ENCODE peak calls at places on chromosome 20, in five cellular contexts. One of them, this sample, is unnamed.

GRCh38 chr20:36085686-36086267 is 68.8 kb upstream of the EPB41L1 start:
- DNase-seq in stimulated activated CD4-positive, alpha-beta T cell treated with anti-CD3 and anti-CD28 coated beads, TNF-alpha, amount 100 ng/mL, for 4 hours: no peak
- DNase-seq in WTC11: no peak
- DNase-seq in GM12892: no peak
- DNase-seq in HFF-Myc: peak; percentile 30
- DNase-seq in this sample: no peak

GRCh38 chr20:8721098-8721497 is 347.8 kb upstream of the PLCB4 start:
- DNase-seq in stimulated activated CD4-positive, alpha-beta T cell treated with anti-CD3 and anti-CD28 coated beads, TNF-alpha, amount 100 ng/mL, for 4 hours: no peak
- DNase-seq in WTC11: peak; percentile 40
- DNase-seq in GM12892: no peak
- DNase-seq in HFF-Myc: peak; percentile 45
- DNase-seq in this sample: peak; percentile 27

GRCh38 chr20:63416109-63416430 is 54.9 kb upstream of the CHRNA4 start:
- DNase-seq in stimulated activated CD4-positive, alpha-beta T cell treated with anti-CD3 and anti-CD28 coated beads, TNF-alpha, amount 100 ng/mL, for 4 hours: no peak
- DNase-seq in WTC11: no peak
- DNase-seq in GM12892: no peak
- DNase-seq in HFF-Myc: no peak
- DNase-seq in this sample: no peak

GRCh38 chr20:2300420-2300819 is 4.6 kb downstream of the TGM3 start:
- DNase-seq in stimulated activated CD4-positive, alpha-beta T cell treated with anti-CD3 and anti-CD28 coated beads, TNF-alpha, amount 100 ng/mL, for 4 hours: no peak
- DNase-seq in WTC11: no peak
- DNase-seq in GM12892: no peak
- DNase-seq in HFF-Myc: no peak
- DNase-seq in this sample: no peak

GRCh38 chr20:20677186-20677585 is 35.3 kb downstream of the RALGAPA2 start:
- DNase-seq in stimulated activated CD4-positive, alpha-beta T cell treated with anti-CD3 and anti-CD28 coated beads, TNF-alpha, amount 100 ng/mL, for 4 hours: no peak
- DNase-seq in WTC11: no peak
- DNase-seq in GM12892: no peak
- DNase-seq in HFF-Myc: peak; percentile 10
- DNase-seq in this sample: no peak

GRCh38 chr20:63697357-63697867 is 960 bp downstream of the TNFRSF6B start:
- DNase-seq in stimulated activated CD4-positive, alpha-beta T cell treated with anti-CD3 and anti-CD28 coated beads, TNF-alpha, amount 100 ng/mL, for 4 hours: no peak
- DNase-seq in WTC11: no peak
- DNase-seq in GM12892: peak; percentile 26
- DNase-seq in HFF-Myc: no peak
- DNase-seq in this sample: no peak

GRCh38 chr20:44858959-44859358 is 26.5 kb upstream of the YWHAB start:
- DNase-seq in stimulated activated CD4-positive, alpha-beta T cell treated with anti-CD3 and anti-CD28 coated beads, TNF-alpha, amount 100 ng/mL, for 4 hours: no peak
- DNase-seq in WTC11: no peak
- DNase-seq in GM12892: no peak
- DNase-seq in HFF-Myc: no peak
- DNase-seq in this sample: no peak

GRCh38 chr20:61801857-61802442 is 263.7 kb downstream of the TAF4 start:
- DNase-seq in stimulated activated CD4-positive, alpha-beta T cell treated with anti-CD3 and anti-CD28 coated beads, TNF-alpha, amount 100 ng/mL, for 4 hours: no peak
- DNase-seq in WTC11: no peak
- DNase-seq in GM12892: no peak
- DNase-seq in HFF-Myc: no peak
- DNase-seq in this sample: no peak

GRCh38 chr20:57471496-57472210 is 53.3 kb downstream of the CTCFL start:
- DNase-seq in stimulated activated CD4-positive, alpha-beta T cell treated with anti-CD3 and anti-CD28 coated beads, TNF-alpha, amount 100 ng/mL, for 4 hours: no peak
- DNase-seq in WTC11: no peak
- DNase-seq in GM12892: no peak
- DNase-seq in HFF-Myc: no peak
- DNase-seq in this sample: no peak

GRCh38 chr20:58452667-58453255 is 62.4 kb downstream of the APCDD1L start:
- DNase-seq in stimulated activated CD4-positive, alpha-beta T cell treated with anti-CD3 and anti-CD28 coated beads, TNF-alpha, amount 100 ng/mL, for 4 hours: no peak
- DNase-seq in WTC11: no peak
- DNase-seq in GM12892: no peak
- DNase-seq in HFF-Myc: no peak
- DNase-seq in this sample: no peak

GRCh38 chr20:35603695-35604443 is 11.8 kb upstream of the SPAG4 start:
- DNase-seq in stimulated activated CD4-positive, alpha-beta T cell treated with anti-CD3 and anti-CD28 coated beads, TNF-alpha, amount 100 ng/mL, for 4 hours: no peak
- DNase-seq in WTC11: no peak
- DNase-seq in GM12892: no peak
- DNase-seq in HFF-Myc: no peak
- DNase-seq in this sample: no peak

GRCh38 chr20:21076073-21076472 is 30.1 kb downstream of the LINC00237 start:
- DNase-seq in stimulated activated CD4-positive, alpha-beta T cell treated with anti-CD3 and anti-CD28 coated beads, TNF-alpha, amount 100 ng/mL, for 4 hours: no peak
- DNase-seq in WTC11: no peak
- DNase-seq in GM12892: no peak
- DNase-seq in HFF-Myc: no peak
- DNase-seq in this sample: no peak

GRCh38 chr20:58521763-58522162 is 6.6 kb upstream of the APCDD1L start:
- DNase-seq in stimulated activated CD4-positive, alpha-beta T cell treated with anti-CD3 and anti-CD28 coated beads, TNF-alpha, amount 100 ng/mL, for 4 hours: no peak
- DNase-seq in WTC11: no peak
- DNase-seq in GM12892: no peak
- DNase-seq in HFF-Myc: no peak
- DNase-seq in this sample: no peak

GRCh38 chr20:48215536-48215935 is 430.3 kb upstream of the SULF2 start:
- DNase-seq in stimulated activated CD4-positive, alpha-beta T cell treated with anti-CD3 and anti-CD28 coated beads, TNF-alpha, amount 100 ng/mL, for 4 hours: no peak
- DNase-seq in WTC11: peak; percentile 24
- DNase-seq in GM12892: no peak
- DNase-seq in HFF-Myc: no peak
- DNase-seq in this sample: no peak

GRCh38 chr20:58140787-58141396 is 87.6 kb downstream of the ANKRD60 start:
- DNase-seq in stimulated activated CD4-positive, alpha-beta T cell treated with anti-CD3 and anti-CD28 coated beads, TNF-alpha, amount 100 ng/mL, for 4 hours: no peak
- DNase-seq in WTC11: no peak
- DNase-seq in GM12892: no peak
- DNase-seq in HFF-Myc: no peak
- DNase-seq in this sample: no peak

GRCh38 chr20:1918766-1919165 is 23.6 kb downstream of the SIRPA start:
- DNase-seq in stimulated activated CD4-positive, alpha-beta T cell treated with anti-CD3 and anti-CD28 coated beads, TNF-alpha, amount 100 ng/mL, for 4 hours: no peak
- DNase-seq in WTC11: no peak
- DNase-seq in GM12892: no peak
- DNase-seq in HFF-Myc: no peak
- DNase-seq in this sample: no peak

GRCh38 chr20:57656252-57656820 is 36.1 kb upstream of the ZBP1 start:
- DNase-seq in stimulated activated CD4-positive, alpha-beta T cell treated with anti-CD3 and anti-CD28 coated beads, TNF-alpha, amount 100 ng/mL, for 4 hours: no peak
- DNase-seq in WTC11: peak; percentile 7
- DNase-seq in GM12892: peak; percentile 12
- DNase-seq in HFF-Myc: no peak
- DNase-seq in this sample: no peak

GRCh38 chr20:31547017-31547675 is 32.9 kb downstream of the HM13 start:
- DNase-seq in stimulated activated CD4-positive, alpha-beta T cell treated with anti-CD3 and anti-CD28 coated beads, TNF-alpha, amount 100 ng/mL, for 4 hours: peak; percentile 59
- DNase-seq in WTC11: peak; percentile 73
- DNase-seq in GM12892: peak; percentile 58
- DNase-seq in HFF-Myc: peak; percentile 75
- DNase-seq in this sample: peak; percentile 83

GRCh38 chr20:39850236-39850635 is 838.8 kb downstream of the MAFB start:
- DNase-seq in stimulated activated CD4-positive, alpha-beta T cell treated with anti-CD3 and anti-CD28 coated beads, TNF-alpha, amount 100 ng/mL, for 4 hours: no peak
- DNase-seq in WTC11: no peak
- DNase-seq in GM12892: no peak
- DNase-seq in HFF-Myc: no peak
- DNase-seq in this sample: no peak

GRCh38 chr20:36523341-36523740 is 18.0 kb upstream of the MYL9 start:
- DNase-seq in stimulated activated CD4-positive, alpha-beta T cell treated with anti-CD3 and anti-CD28 coated beads, TNF-alpha, amount 100 ng/mL, for 4 hours: no peak
- DNase-seq in WTC11: no peak
- DNase-seq in GM12892: no peak
- DNase-seq in HFF-Myc: no peak
- DNase-seq in this sample: no peak

GRCh38 chr20:47676219-47676721 is 109.0 kb downstream of the SULF2 start:
- DNase-seq in stimulated activated CD4-positive, alpha-beta T cell treated with anti-CD3 and anti-CD28 coated beads, TNF-alpha, amount 100 ng/mL, for 4 hours: no peak
- DNase-seq in WTC11: peak; percentile 70
- DNase-seq in GM12892: no peak
- DNase-seq in HFF-Myc: no peak
- DNase-seq in this sample: no peak

GRCh38 chr20:2538931-2539330 is 2.6 kb downstream of the TMC2 start:
- DNase-seq in stimulated activated CD4-positive, alpha-beta T cell treated with anti-CD3 and anti-CD28 coated beads, TNF-alpha, amount 100 ng/mL, for 4 hours: no peak
- DNase-seq in WTC11: no peak
- DNase-seq in GM12892: no peak
- DNase-seq in HFF-Myc: no peak
- DNase-seq in this sample: no peak

GRCh38 chr20:18388860-18389259 is 78.0 kb downstream of the DZANK1 start:
- DNase-seq in stimulated activated CD4-positive, alpha-beta T cell treated with anti-CD3 and anti-CD28 coated beads, TNF-alpha, amount 100 ng/mL, for 4 hours: no peak
- DNase-seq in WTC11: no peak
- DNase-seq in GM12892: no peak
- DNase-seq in HFF-Myc: peak; percentile 30
- DNase-seq in this sample: no peak

GRCh38 chr20:45174434-45175364 is at the start of gene PI3:
- DNase-seq in stimulated activated CD4-positive, alpha-beta T cell treated with anti-CD3 and anti-CD28 coated beads, TNF-alpha, amount 100 ng/mL, for 4 hours: no peak
- DNase-seq in WTC11: no peak
- DNase-seq in GM12892: no peak
- DNase-seq in HFF-Myc: no peak
- DNase-seq in this sample: no peak

GRCh38 chr20:6623989-6624388 is 143.5 kb upstream of the BMP2 start:
- DNase-seq in stimulated activated CD4-positive, alpha-beta T cell treated with anti-CD3 and anti-CD28 coated beads, TNF-alpha, amount 100 ng/mL, for 4 hours: no peak
- DNase-seq in WTC11: no peak
- DNase-seq in GM12892: no peak
- DNase-seq in HFF-Myc: no peak
- DNase-seq in this sample: no peak

GRCh38 chr20:49936153-49937022 is at the start of gene RNF114:
- DNase-seq in stimulated activated CD4-positive, alpha-beta T cell treated with anti-CD3 and anti-CD28 coated beads, TNF-alpha, amount 100 ng/mL, for 4 hours: peak; percentile 90
- DNase-seq in WTC11: peak; percentile 88
- DNase-seq in GM12892: peak; percentile 95
- DNase-seq in HFF-Myc: peak; percentile 72
- DNase-seq in this sample: peak; percentile 87

GRCh38 chr20:35838213-35838612 is 66.4 kb downstream of the PHF20 start:
- DNase-seq in stimulated activated CD4-positive, alpha-beta T cell treated with anti-CD3 and anti-CD28 coated beads, TNF-alpha, amount 100 ng/mL, for 4 hours: no peak
- DNase-seq in WTC11: no peak
- DNase-seq in GM12892: no peak
- DNase-seq in HFF-Myc: no peak
- DNase-seq in this sample: no peak

GRCh38 chr20:39109933-39110818 is 148.0 kb downstream of the DHX35 start:
- DNase-seq in stimulated activated CD4-positive, alpha-beta T cell treated with anti-CD3 and anti-CD28 coated beads, TNF-alpha, amount 100 ng/mL, for 4 hours: no peak
- DNase-seq in WTC11: peak; percentile 51
- DNase-seq in GM12892: no peak
- DNase-seq in HFF-Myc: no peak
- DNase-seq in this sample: no peak

GRCh38 chr20:51687071-51687470 is 81.1 kb downstream of the ATP9A start:
- DNase-seq in stimulated activated CD4-positive, alpha-beta T cell treated with anti-CD3 and anti-CD28 coated beads, TNF-alpha, amount 100 ng/mL, for 4 hours: no peak
- DNase-seq in WTC11: no peak
- DNase-seq in GM12892: no peak
- DNase-seq in HFF-Myc: no peak
- DNase-seq in this sample: no peak

GRCh38 chr20:3786665-3787639 is at the start of gene CENPB:
- DNase-seq in stimulated activated CD4-positive, alpha-beta T cell treated with anti-CD3 and anti-CD28 coated beads, TNF-alpha, amount 100 ng/mL, for 4 hours: peak; percentile 86
- DNase-seq in WTC11: peak; percentile 89
- DNase-seq in GM12892: peak; percentile 95
- DNase-seq in HFF-Myc: peak; percentile 43
- DNase-seq in this sample: peak; percentile 81

GRCh38 chr20:22562620-22563019 is 21.8 kb downstream of the FOXA2 start:
- DNase-seq in stimulated activated CD4-positive, alpha-beta T cell treated with anti-CD3 and anti-CD28 coated beads, TNF-alpha, amount 100 ng/mL, for 4 hours: no peak
- DNase-seq in WTC11: no peak
- DNase-seq in GM12892: no peak
- DNase-seq in HFF-Myc: no peak
- DNase-seq in this sample: no peak

GRCh38 chr20:64224344-64225165 is 31.0 kb upstream of the PCMTD2 start:
- DNase-seq in stimulated activated CD4-positive, alpha-beta T cell treated with anti-CD3 and anti-CD28 coated beads, TNF-alpha, amount 100 ng/mL, for 4 hours: no peak
- DNase-seq in WTC11: no peak
- DNase-seq in GM12892: no peak
- DNase-seq in HFF-Myc: peak; percentile 52
- DNase-seq in this sample: no peak

This sample was measured in NCI-H2029.